ENCODE peak calls at places on chromosomes 4 and X, in nine cellular contexts. J is breast epithelium, M is endodermal cell, P is ovary, Z is left ventricle myocardium inferior, K is mucosa of descending colon, N is IMR-90, T is neuronal stem cell, I is esophagus squamous epithelium. Y is an unnamed sample.
A peak's percentile ranks its signal among the peaks of the same experiment; 100 is the strongest.

GRCh38 chr4:166527500-166527899 is 654.5 kb downstream of the TLL1 start:
- DNase-seq in T (no peak), Z (no peak), J (no peak), K (no peak), P (no peak), I (no peak), M (peak; percentile 48), N (no peak), Y (no peak)

GRCh38 chrX:10047631-10048030 is 80.5 kb downstream of the CLDN34 start:
- DNase-seq in N (no peak), P (no peak), J (peak; percentile 39), I (no peak), K (no peak), Z (no peak), M (no peak), T (peak; percentile 3), Y (no peak)

GRCh38 chrX:6071755-6072154 is 156.9 kb downstream of the NLGN4X start:
- DNase-seq in N (no peak), M (no peak), T (no peak), K (no peak), Z (no peak), J (no peak), P (no peak), I (no peak), Y (no peak)

GRCh38 chr4:82436130-82436529 is 5.7 kb downstream of the ENOPH1 start:
- DNase-seq in J (no peak), I (no peak), P (no peak), M (no peak), K (no peak), T (no peak), Z (no peak), N (no peak), Y (no peak)

GRCh38 chr4:126395661-126396060 is 1080.9 kb downstream of the FAT4 start:
- DNase-seq in P (no peak), I (no peak), J (no peak), T (no peak), M (no peak), N (peak; percentile 33), Z (no peak), K (no peak), Y (no peak)

GRCh38 chr4:122045533-122045932 is 93.7 kb upstream of the TRPC3 start:
- DNase-seq in P (no peak), J (no peak), K (no peak), I (no peak), T (no peak), N (peak; percentile 96), M (no peak), Z (no peak), Y (no peak)

GRCh38 chr4:126223784-126224407 is 909.1 kb downstream of the FAT4 start:
- DNase-seq in M (no peak), P (no peak), I (no peak), Z (no peak), K (no peak), J (no peak), N (peak; percentile 23), T (no peak), Y (no peak)

GRCh38 chr4:54099287-54099958 is 540 bp upstream of the GSX2 start:
- DNase-seq in Z (no peak), N (no peak), I (no peak), P (no peak), K (no peak), T (no peak), M (peak; percentile 76), J (no peak), Y (no peak)

GRCh38 chrX:31271615-31272471 is 200.0 kb upstream of the FTHL17 start:
- DNase-seq in I (no peak), K (no peak), P (no peak), T (no peak), J (no peak), Z (no peak), N (peak; percentile 36), M (no peak), Y (no peak)

GRCh38 chr4:137519406-137519805 is 12.9 kb downstream of the PCDH18 start:
- DNase-seq in Z (no peak), I (no peak), N (peak; percentile 83), J (no peak), K (no peak), T (no peak), P (no peak), M (no peak), Y (no peak)

GRCh38 chr4:158371158-158371557 is 150.5 kb upstream of the RXFP1 start:
- DNase-seq in M (no peak), N (peak; percentile 65), Z (no peak), I (no peak), J (no peak), K (no peak), P (no peak), T (no peak), Y (no peak)

GRCh38 chr4:41509411-41510008 is 28.4 kb upstream of the LIMCH1 start:
- DNase-seq in Z (peak; percentile 50), P (no peak), M (no peak), K (no peak), N (no peak), I (no peak), J (no peak), T (no peak), Y (no peak)

GRCh38 chrX:77434949-77435348 is 12.2 kb upstream of the FGF16 start:
- DNase-seq in Z (no peak), J (no peak), N (no peak), T (no peak), K (no peak), M (no peak), P (no peak), I (no peak), Y (no peak)

GRCh38 chr4:47662975-47663374 is 174.9 kb downstream of the CORIN start:
- DNase-seq in N (no peak), Z (no peak), M (peak; percentile 72), J (no peak), K (no peak), P (no peak), T (no peak), I (no peak), Y (no peak)

GRCh38 chr4:31088600-31089230 is 368.5 kb downstream of the PCDH7 start:
- DNase-seq in J (no peak), K (no peak), N (peak; percentile 83), Z (no peak), P (no peak), M (no peak), T (no peak), I (no peak), Y (no peak)

GRCh38 chr4:59762344-59762743 is 1437.8 kb upstream of the ADGRL3 start:
- DNase-seq in Z (no peak), K (no peak), N (no peak), J (no peak), M (no peak), I (no peak), T (no peak), P (no peak), Y (no peak)

GRCh38 chr4:1887065-1887464 is 15.9 kb downstream of the NSD2 start:
- DNase-seq in J (no peak), M (no peak), N (no peak), I (no peak), K (no peak), T (no peak), P (no peak), Z (no peak), Y (no peak)

GRCh38 chr4:1883583-1883982 is 12.4 kb downstream of the NSD2 start:
- DNase-seq in I (no peak), Z (no peak), J (no peak), K (no peak), N (no peak), M (no peak), T (no peak), P (no peak), Y (no peak)

GRCh38 chr4:1882850-1883271 is 11.7 kb downstream of the NSD2 start:
- DNase-seq in J (no peak), T (no peak), Z (no peak), P (no peak), M (no peak), N (no peak), K (no peak), I (no peak), Y (no peak)

GRCh38 chr4:1881709-1882108 is 10.5 kb downstream of the NSD2 start:
- DNase-seq in P (no peak), Z (no peak), K (no peak), T (no peak), I (no peak), M (no peak), J (no peak), N (no peak), Y (no peak)

DNA sequence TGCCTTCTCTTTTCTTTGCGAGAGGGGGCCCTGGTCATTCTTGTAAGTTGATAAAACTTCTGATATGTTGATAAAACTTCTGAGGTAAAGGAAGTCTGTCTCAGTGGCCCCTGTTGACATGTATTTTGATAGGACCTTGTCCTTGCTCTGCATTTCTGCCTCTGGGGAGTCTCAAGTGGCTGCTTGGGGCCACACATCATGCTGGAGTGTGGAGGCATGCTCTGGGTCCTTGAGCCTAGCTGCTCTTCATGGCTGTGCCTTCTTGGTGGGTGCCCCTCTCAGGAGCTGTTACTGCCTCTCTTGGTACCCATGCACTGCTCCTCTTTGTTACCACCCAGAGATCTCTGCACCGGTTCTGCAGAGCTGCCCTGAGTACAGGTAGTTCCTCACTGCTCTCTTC is 14.2 kb downstream of the NSD2 start:
- DNase-seq in Z (no peak), K (no peak), I (no peak), J (no peak), T (no peak), N (no peak), M (no peak), P (no peak), Y (no peak)
- H3K4me1 ChIP-seq in Z (peaks cover 43% of the 10 kb centered on the region), K (peaks cover 23% of the 10 kb centered on the region), I (no peaks in the 10 kb centered on the region), J (no peaks in the 10 kb centered on the region), T (peaks cover 2% of the 10 kb centered on the region), N (peaks cover 19% of the 10 kb centered on the region), M (no peaks in the 10 kb centered on the region), P (no peaks in the 10 kb centered on the region), Y (no peaks in the 10 kb centered on the region)

DNA sequence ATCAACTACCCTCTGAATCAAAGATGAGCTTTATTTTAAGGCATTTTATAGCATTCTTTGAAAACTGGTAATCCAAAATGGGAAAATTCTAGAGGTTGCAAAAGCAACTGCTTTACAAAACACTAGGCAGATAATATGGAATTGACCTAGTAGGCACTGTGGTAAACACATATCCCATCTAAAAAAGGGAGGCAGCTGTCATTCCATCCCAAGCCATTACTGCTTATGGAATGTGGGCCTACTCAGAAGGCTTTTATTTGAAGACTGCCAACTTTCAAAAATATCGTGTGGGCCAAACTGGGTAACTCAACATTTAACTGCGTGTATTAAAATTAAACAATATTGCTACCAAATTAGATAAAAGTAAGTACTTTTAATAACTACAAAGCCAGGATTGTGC is 19.3 kb downstream of the UBE2D3 start:
- DNase-seq in T (no peak), N (no peak), I (no peak), M (no peak), Z (no peak), J (no peak), K (no peak), P (no peak), Y (no peak)
- H3K4me1 ChIP-seq in T (no peaks in the 10 kb centered on the region), N (peaks cover 6% of the 10 kb centered on the region), I (peaks cover 26% of the 10 kb centered on the region), M (no peaks in the 10 kb centered on the region), Z (peaks cover 72% of the 10 kb centered on the region), J (no peaks in the 10 kb centered on the region), K (peaks cover 7% of the 10 kb centered on the region), P (peaks cover 6% of the 10 kb centered on the region), Y (peaks cover 12% of the 10 kb centered on the region)

GRCh38 chr4:171588146-171588545 is 225.1 kb upstream of the GALNTL6 start:
- DNase-seq in J (no peak), I (no peak), M (no peak), P (no peak), K (no peak), T (no peak), N (no peak), Z (no peak), Y (no peak)
- H3K4me1 ChIP-seq in J (no peaks in the 10 kb centered on the region), I (no peaks in the 10 kb centered on the region), M (peaks cover 3% of the 10 kb centered on the region), P (no peaks in the 10 kb centered on the region), K (no peaks in the 10 kb centered on the region), T (no peaks in the 10 kb centered on the region), N (no peaks in the 10 kb centered on the region), Z (no peaks in the 10 kb centered on the region), Y (no peaks in the 10 kb centered on the region)

GRCh38 chr4:40418430-40419230 is 83.5 kb downstream of the CHRNA9 start:
- DNase-seq in M (no peak), Z (no peak), T (no peak), I (no peak), J (no peak), P (no peak), K (no peak), N (no peak), Y (peak; percentile 67)
- H3K4me1 ChIP-seq in M (no peaks in the 10 kb centered on the region), Z (no peaks in the 10 kb centered on the region), T (no peaks in the 10 kb centered on the region), I (no peaks in the 10 kb centered on the region), J (no peaks in the 10 kb centered on the region), P (no peaks in the 10 kb centered on the region), K (peaks cover 13% of the 10 kb centered on the region), N (no peaks in the 10 kb centered on the region), Y (peaks cover 29% of the 10 kb centered on the region)